ENCODE peak calls at places on chromosome 17, in seven cellular contexts. G, K, S, U, I, B and E are unnamed samples.
A peak's percentile ranks its signal among the peaks of the same experiment; 100 is the strongest.

GRCh38 chr17:57869599-57870282 is 19.9 kb upstream of the MRPS23 start:
- DNase-seq in U (no peak), B (no peak), K (no peak), G (no peak), S (no peak), I (no peak), E (no peak)

GRCh38 chr17:69287168-69287567 is 39.8 kb downstream of the ABCA5 start:
- DNase-seq in U (no peak), S (no peak), G (no peak), B (no peak), K (no peak), I (no peak), E (no peak)

GRCh38 chr17:3594056-3594810 is 15.0 kb downstream of the TRPV1 start:
- DNase-seq in G (peak; percentile 18), K (peak; percentile 9), I (no peak), B (peak; percentile 13), U (no peak), S (no peak), E (no peak)

GRCh38 chr17:59373879-59374495 is 42.5 kb downstream of the YPEL2 start:
- DNase-seq in G (no peak), K (no peak), U (peak; percentile 47), I (no peak), S (no peak), B (no peak), E (no peak)

GRCh38 chr17:76881966-76882365 is 13.8 kb downstream of the MGAT5B start:
- DNase-seq in S (no peak), G (no peak), B (no peak), K (no peak), U (no peak), I (no peak), E (no peak)

GRCh38 chr17:15263206-15263579 is 1.9 kb downstream of the PMP22 start:
- DNase-seq in I (no peak), B (peak; percentile 58), K (no peak), G (peak; percentile 76), U (peak; percentile 91), S (peak; percentile 81), E (no peak)

GRCh38 chr17:29257756-29258155 is 11.1 kb downstream of the CRYBA1 start:
- DNase-seq in G (no peak), U (no peak), I (no peak), K (no peak), S (no peak), B (no peak), E (no peak)

GRCh38 chr17:34841467-34841866 is 119.8 kb downstream of the CCT6B start:
- DNase-seq in K (no peak), I (no peak), G (no peak), U (no peak), S (no peak), B (no peak), E (no peak)

GRCh38 chr17:74424658-74425057 is 7.2 kb upstream of the GPRC5C start:
- DNase-seq in B (no peak), G (no peak), S (no peak), U (peak; percentile 80), K (no peak), I (no peak), E (no peak)

GRCh38 chr17:6651483-6652452 is at the start of the genes C17orf100 and MED31:
- DNase-seq in G (peak; percentile 99), U (peak; percentile 96), S (peak; percentile 81), K (peak; percentile 84), B (peak; percentile 87), I (peak; percentile 94), E (peak; percentile 69)

GRCh38 chr17:79811036-79811887 is 14.4 kb upstream of the CBX8 start:
- DNase-seq in U (no peak), G (no peak), S (no peak), I (no peak), B (no peak), K (no peak), E (peak; percentile 72)

GRCh38 chr17:17343160-17343735 is 40.1 kb downstream of the NT5M start:
- DNase-seq in U (no peak), S (no peak), K (no peak), G (no peak), I (no peak), B (no peak), E (no peak)

GRCh38 chr17:78032166-78032565 is 73.7 kb downstream of the TNRC6C start:
- DNase-seq in G (no peak), B (no peak), S (no peak), I (no peak), U (no peak), K (no peak), E (no peak)

GRCh38 chr17:81641825-81642489 is 5.0 kb downstream of the TSPAN10 start:
- DNase-seq in S (no peak), I (no peak), G (peak; percentile 31), B (no peak), U (no peak), K (no peak), E (no peak)

GRCh38 chr17:43018008-43018853 is 4.0 kb downstream of the VAT1 start:
- DNase-seq in G (peak; percentile 93), I (peak; percentile 40), B (no peak), U (no peak), K (no peak), S (no peak), E (no peak)

GRCh38 chr17:38571833-38572274 is 33.9 kb downstream of the SRCIN1 start:
- DNase-seq in U (no peak), K (no peak), G (no peak), S (no peak), B (no peak), I (no peak), E (no peak)

GRCh38 chr17:73695035-73695738 is 50.9 kb upstream of the SDK2 start:
- DNase-seq in S (no peak), U (no peak), I (no peak), B (no peak), G (no peak), K (no peak), E (no peak)

GRCh38 chr17:69857412-69857835 is 217.6 kb upstream of the KCNJ16 start:
- DNase-seq in S (no peak), K (no peak), B (no peak), U (no peak), I (no peak), G (peak; percentile 17), E (no peak)

GRCh38 chr17:38469875-38470274 is 41.6 kb downstream of the ARHGAP23 start:
- DNase-seq in G (peak; percentile 84), S (no peak), B (peak; percentile 37), I (no peak), U (peak; percentile 45), K (no peak), E (no peak)

GRCh38 chr17:13346592-13346991 is 255.1 kb downstream of the HS3ST3A1 start:
- DNase-seq in G (no peak), K (no peak), S (no peak), U (no peak), B (no peak), I (no peak), E (no peak)

GRCh38 chr17:50470451-50470850 is 1.8 kb upstream of the CHAD start:
- DNase-seq in S (no peak), U (no peak), K (no peak), I (no peak), B (no peak), G (no peak), E (no peak)

GRCh38 chr17:75468311-75468754 is 11.9 kb downstream of the TMEM94 start:
- DNase-seq in K (no peak), G (no peak), U (peak; percentile 70), S (no peak), B (no peak), I (no peak), E (no peak)

GRCh38 chr17:6534846-6535514 is 21.4 kb downstream of the PITPNM3 start:
- DNase-seq in K (no peak), B (no peak), G (no peak), U (no peak), S (no peak), I (no peak), E (no peak)

GRCh38 chr17:19457046-19457445 is 46.0 kb downstream of the RNF112 start:
- DNase-seq in S (no peak), G (no peak), U (no peak), B (no peak), I (no peak), K (no peak), E (no peak)

GRCh38 chr17:21376585-21376834 is 353 bp downstream of the KCNJ12 start:
- DNase-seq in B (no peak), K (no peak), G (no peak), S (no peak), U (no peak), I (no peak), E (no peak)

GRCh38 chr17:81251091-81251942 is 12.2 kb downstream of the NDUFAF8 start:
- DNase-seq in K (no peak), I (no peak), B (no peak), G (no peak), S (no peak), U (no peak), E (peak; percentile 39)

GRCh38 chr17:76697702-76698465 is 12.9 kb downstream of the MXRA7 start:
- DNase-seq in S (no peak), I (no peak), U (no peak), B (no peak), G (peak; percentile 79), K (no peak), E (peak; percentile 36)

GRCh38 chr17:45382226-45382625 is 50.4 kb downstream of the ARHGAP27 start:
- DNase-seq in K (no peak), S (no peak), B (no peak), U (no peak), I (no peak), G (no peak), E (no peak)

GRCh38 chr17:3719265-3719664 is 4.4 kb upstream of the HASPIN start:
- DNase-seq in S (no peak), B (no peak), G (no peak), K (no peak), U (no peak), I (no peak), E (no peak)

GRCh38 chr17:44935116-44935515 is 12.5 kb downstream of the KIF18B start:
- DNase-seq in U (no peak), B (no peak), K (no peak), G (no peak), S (no peak), I (no peak), E (no peak)

GRCh38 chr17:39674702-39675389 is 6.6 kb downstream of the PNMT start:
- DNase-seq in G (no peak), I (no peak), K (no peak), B (no peak), U (no peak), S (no peak), E (no peak)

GRCh38 chr17:80987941-80988461 is 3.6 kb upstream of the CHMP6 start:
- DNase-seq in B (no peak), S (no peak), K (no peak), G (no peak), U (no peak), I (no peak), E (no peak)

GRCh38 chr17:81399481-81400153 is 4.4 kb downstream of the BAHCC1 start:
- DNase-seq in I (no peak), U (peak; percentile 48), B (no peak), S (no peak), G (no peak), K (no peak), E (no peak)

GRCh38 chr17:75077072-75077489 is 10.7 kb upstream of the SLC16A5 start:
- DNase-seq in K (no peak), G (no peak), S (no peak), U (no peak), B (no peak), I (no peak), E (no peak)

GRCh38 chr17:76531501-76532038 is 5.9 kb downstream of the CYGB start:
- DNase-seq in S (no peak), U (no peak), B (no peak), I (no peak), G (no peak), K (no peak), E (no peak)

GRCh38 chr17:45276031-45276430 is 14.1 kb upstream of the SPATA32 start:
- DNase-seq in I (no peak), K (no peak), G (peak; percentile 41), S (no peak), B (no peak), U (no peak), E (no peak)

GRCh38 chr17:11488407-11488806 is 109.9 kb upstream of the DNAH9 start:
- DNase-seq in U (no peak), B (no peak), K (no peak), S (no peak), G (no peak), I (no peak), E (no peak)

GRCh38 chr17:80047176-80047575 is 10.7 kb downstream of the CCDC40 start:
- DNase-seq in G (no peak), I (no peak), U (no peak), S (no peak), K (no peak), B (no peak), E (no peak)